ENCODE peak calls at places on chromosomes 1 and 21, in seven cellular contexts. One of them, this sample, is unnamed.

GRCh38 chr1:24386241-24386640 is 27.3 kb downstream of the STPG1 start:
- DNase-seq in aorta: no peak
- DNase-seq in neural progenitor cell: no peak
- DNase-seq in osteocyte: no peak
- DNase-seq in pons: no peak
- DNase-seq in lower lobe of right lung: no peak
- DNase-seq in fibroblast of mammary gland: no peak
- DNase-seq in this sample: peak; percentile 41

GRCh38 chr1:3015269-3015635 is 6.0 kb upstream of the ACTRT2 start:
- DNase-seq in fibroblast of mammary gland: no peak
- DNase-seq in pons: no peak
- DNase-seq in osteocyte: no peak
- DNase-seq in lower lobe of right lung: no peak
- DNase-seq in neural progenitor cell: no peak
- DNase-seq in aorta: peak; percentile 31
- DNase-seq in this sample: no peak

GRCh38 chr1:2298685-2299673 is 70.9 kb downstream of the SKI start:
- DNase-seq in pons: no peak
- DNase-seq in osteocyte: no peak
- DNase-seq in fibroblast of mammary gland: no peak
- DNase-seq in aorta: peak; percentile 76
- DNase-seq in lower lobe of right lung: peak; percentile 78
- DNase-seq in neural progenitor cell: no peak
- DNase-seq in this sample: no peak

GRCh38 chr1:235597867-235598553 is 51.6 kb downstream of the GNG4 start:
- DNase-seq in lower lobe of right lung: no peak
- DNase-seq in neural progenitor cell: peak; percentile 27
- DNase-seq in osteocyte: no peak
- DNase-seq in pons: no peak
- DNase-seq in fibroblast of mammary gland: peak; percentile 75
- DNase-seq in aorta: no peak
- DNase-seq in this sample: peak; percentile 30

GRCh38 chr21:39601194-39601940 is 11.4 kb upstream of the B3GALT5 start:
- DNase-seq in osteocyte: no peak
- DNase-seq in lower lobe of right lung: no peak
- DNase-seq in neural progenitor cell: no peak
- DNase-seq in fibroblast of mammary gland: no peak
- DNase-seq in aorta: no peak
- DNase-seq in pons: peak; percentile 26
- DNase-seq in this sample: no peak

GRCh38 chr1:113197662-113198330 is 124.8 kb downstream of the LRIG2 start:
- DNase-seq in lower lobe of right lung: no peak
- DNase-seq in neural progenitor cell: no peak
- DNase-seq in fibroblast of mammary gland: peak; percentile 24
- DNase-seq in pons: no peak
- DNase-seq in osteocyte: no peak
- DNase-seq in aorta: no peak
- DNase-seq in this sample: peak; percentile 68

GRCh38 chr1:185917646-185918045 is 183.5 kb downstream of the HMCN1 start:
- DNase-seq in neural progenitor cell: peak; percentile 56
- DNase-seq in lower lobe of right lung: no peak
- DNase-seq in fibroblast of mammary gland: peak; percentile 56
- DNase-seq in aorta: no peak
- DNase-seq in pons: no peak
- DNase-seq in osteocyte: no peak
- DNase-seq in this sample: peak; percentile 54

GRCh38 chr1:33714421-33714820 is 149.5 kb upstream of the HMGB4 start:
- DNase-seq in fibroblast of mammary gland: no peak
- DNase-seq in osteocyte: peak; percentile 77
- DNase-seq in neural progenitor cell: no peak
- DNase-seq in lower lobe of right lung: no peak
- DNase-seq in pons: no peak
- DNase-seq in aorta: no peak
- DNase-seq in this sample: no peak

GRCh38 chr1:39046811-39047210 is 20.7 kb downstream of the NDUFS5 start:
- DNase-seq in aorta: no peak
- DNase-seq in pons: no peak
- DNase-seq in osteocyte: no peak
- DNase-seq in lower lobe of right lung: peak; percentile 2
- DNase-seq in neural progenitor cell: no peak
- DNase-seq in fibroblast of mammary gland: peak; percentile 65
- DNase-seq in this sample: no peak

GRCh38 chr1:47942238-47942629 is 55.0 kb downstream of the TRABD2B start:
- DNase-seq in pons: no peak
- DNase-seq in neural progenitor cell: no peak
- DNase-seq in osteocyte: no peak
- DNase-seq in lower lobe of right lung: no peak
- DNase-seq in aorta: no peak
- DNase-seq in fibroblast of mammary gland: no peak
- DNase-seq in this sample: no peak

GRCh38 chr1:243712890-243713425 is 137.1 kb downstream of the AKT3 start:
- DNase-seq in pons: no peak
- DNase-seq in lower lobe of right lung: no peak
- DNase-seq in neural progenitor cell: no peak
- DNase-seq in osteocyte: no peak
- DNase-seq in aorta: no peak
- DNase-seq in fibroblast of mammary gland: peak; percentile 19
- DNase-seq in this sample: no peak

GRCh38 chr1:78871249-78871648 is 135.3 kb downstream of the ADGRL4 start:
- DNase-seq in aorta: no peak
- DNase-seq in pons: no peak
- DNase-seq in fibroblast of mammary gland: no peak
- DNase-seq in lower lobe of right lung: no peak
- DNase-seq in osteocyte: no peak
- DNase-seq in neural progenitor cell: no peak
- DNase-seq in this sample: no peak

GRCh38 chr1:3456964-3457909 is 2.8 kb downstream of the ARHGEF16 start:
- DNase-seq in pons: no peak
- DNase-seq in osteocyte: no peak
- DNase-seq in neural progenitor cell: no peak
- DNase-seq in lower lobe of right lung: no peak
- DNase-seq in fibroblast of mammary gland: no peak
- DNase-seq in aorta: peak; percentile 34
- DNase-seq in this sample: no peak

GRCh38 chr1:224343679-224344078 is 13.0 kb upstream of the CNIH4 start:
- DNase-seq in pons: no peak
- DNase-seq in fibroblast of mammary gland: no peak
- DNase-seq in osteocyte: no peak
- DNase-seq in aorta: no peak
- DNase-seq in neural progenitor cell: no peak
- DNase-seq in lower lobe of right lung: no peak
- DNase-seq in this sample: peak; percentile 14

GRCh38 chr1:180042994-180043622 is 88.5 kb downstream of the CEP350 start:
- DNase-seq in osteocyte: no peak
- DNase-seq in pons: no peak
- DNase-seq in fibroblast of mammary gland: peak; percentile 43
- DNase-seq in aorta: no peak
- DNase-seq in lower lobe of right lung: no peak
- DNase-seq in neural progenitor cell: no peak
- DNase-seq in this sample: no peak

GRCh38 chr1:9296850-9297249 is 4.2 kb downstream of the SPSB1 start:
- DNase-seq in aorta: no peak
- DNase-seq in lower lobe of right lung: no peak
- DNase-seq in pons: no peak
- DNase-seq in osteocyte: no peak
- DNase-seq in fibroblast of mammary gland: no peak
- DNase-seq in neural progenitor cell: no peak
- DNase-seq in this sample: no peak

GRCh38 chr1:36306210-36306901 is at the start of gene SH3D21:
- DNase-seq in lower lobe of right lung: peak; percentile 81
- DNase-seq in neural progenitor cell: peak; percentile 87
- DNase-seq in osteocyte: no peak
- DNase-seq in fibroblast of mammary gland: peak; percentile 28
- DNase-seq in pons: no peak
- DNase-seq in aorta: peak; percentile 66
- DNase-seq in this sample: no peak

GRCh38 chr1:164880199-164880598 is 321.2 kb downstream of the PBX1 start:
- DNase-seq in osteocyte: no peak
- DNase-seq in lower lobe of right lung: no peak
- DNase-seq in pons: no peak
- DNase-seq in fibroblast of mammary gland: no peak
- DNase-seq in aorta: no peak
- DNase-seq in neural progenitor cell: no peak
- DNase-seq in this sample: no peak

GRCh38 chr1:89465201-89465600 is 59.4 kb upstream of the LRRC8B start:
- DNase-seq in lower lobe of right lung: no peak
- DNase-seq in neural progenitor cell: no peak
- DNase-seq in aorta: no peak
- DNase-seq in fibroblast of mammary gland: no peak
- DNase-seq in pons: no peak
- DNase-seq in osteocyte: no peak
- DNase-seq in this sample: no peak

GRCh38 chr21:45467221-45467779 is 62.3 kb downstream of the COL18A1 start:
- DNase-seq in lower lobe of right lung: no peak
- DNase-seq in pons: no peak
- DNase-seq in aorta: peak; percentile 59
- DNase-seq in osteocyte: no peak
- DNase-seq in fibroblast of mammary gland: no peak
- DNase-seq in neural progenitor cell: no peak
- DNase-seq in this sample: no peak

GRCh38 chr1:1433804-1434130 is 1.7 kb upstream of the VWA1 start:
- DNase-seq in pons: no peak
- DNase-seq in aorta: no peak
- DNase-seq in lower lobe of right lung: no peak
- DNase-seq in osteocyte: no peak
- DNase-seq in neural progenitor cell: peak; percentile 45
- DNase-seq in fibroblast of mammary gland: peak; percentile 18
- DNase-seq in this sample: peak; percentile 62

GRCh38 chr1:21468597-21468996 is 28.7 kb downstream of the NBPF3 start:
- DNase-seq in fibroblast of mammary gland: peak; percentile 56
- DNase-seq in lower lobe of right lung: no peak
- DNase-seq in osteocyte: no peak
- DNase-seq in aorta: no peak
- DNase-seq in pons: no peak
- DNase-seq in neural progenitor cell: peak; percentile 59
- DNase-seq in this sample: peak; percentile 67

GRCh38 chr1:151995774-151996173 is 2.1 kb upstream of the S100A10 start:
- DNase-seq in aorta: no peak
- DNase-seq in fibroblast of mammary gland: peak; percentile 21
- DNase-seq in neural progenitor cell: no peak
- DNase-seq in osteocyte: no peak
- DNase-seq in lower lobe of right lung: no peak
- DNase-seq in pons: no peak
- DNase-seq in this sample: no peak

GRCh38 chr21:36661511-36662309 is 37.2 kb upstream of the SIM2 start:
- DNase-seq in neural progenitor cell: peak; percentile 62
- DNase-seq in osteocyte: no peak
- DNase-seq in lower lobe of right lung: no peak
- DNase-seq in fibroblast of mammary gland: peak; percentile 39
- DNase-seq in aorta: no peak
- DNase-seq in pons: peak; percentile 31
- DNase-seq in this sample: peak; percentile 50

GRCh38 chr1:1435911-1436633 is 582 bp downstream of the VWA1 start:
- DNase-seq in fibroblast of mammary gland: no peak
- DNase-seq in pons: no peak
- DNase-seq in osteocyte: no peak
- DNase-seq in aorta: no peak
- DNase-seq in neural progenitor cell: no peak
- DNase-seq in lower lobe of right lung: no peak
- DNase-seq in this sample: no peak

GRCh38 chr1:111559736-111560279 is 56.4 kb upstream of the ADORA3 start:
- DNase-seq in pons: no peak
- DNase-seq in lower lobe of right lung: no peak
- DNase-seq in aorta: no peak
- DNase-seq in osteocyte: no peak
- DNase-seq in neural progenitor cell: no peak
- DNase-seq in fibroblast of mammary gland: peak; percentile 75
- DNase-seq in this sample: no peak

GRCh38 chr1:186112280-186112679 is 262.8 kb downstream of the TPR start:
- DNase-seq in neural progenitor cell: no peak
- DNase-seq in fibroblast of mammary gland: no peak
- DNase-seq in aorta: no peak
- DNase-seq in osteocyte: no peak
- DNase-seq in pons: no peak
- DNase-seq in lower lobe of right lung: no peak
- DNase-seq in this sample: no peak

GRCh38 chr1:110258734-110259133 is 48.6 kb downstream of the KCNC4 start:
- DNase-seq in osteocyte: no peak
- DNase-seq in lower lobe of right lung: no peak
- DNase-seq in aorta: no peak
- DNase-seq in fibroblast of mammary gland: no peak
- DNase-seq in pons: no peak
- DNase-seq in neural progenitor cell: no peak
- DNase-seq in this sample: no peak

GRCh38 chr1:19682257-19682656 is 17.6 kb downstream of the HTR6 start:
- DNase-seq in pons: no peak
- DNase-seq in neural progenitor cell: no peak
- DNase-seq in osteocyte: no peak
- DNase-seq in fibroblast of mammary gland: peak; percentile 97
- DNase-seq in lower lobe of right lung: no peak
- DNase-seq in aorta: no peak
- DNase-seq in this sample: no peak

GRCh38 chr1:212452323-212453155 is 19.8 kb downstream of the NENF start:
- DNase-seq in osteocyte: no peak
- DNase-seq in pons: no peak
- DNase-seq in lower lobe of right lung: no peak
- DNase-seq in aorta: peak; percentile 89
- DNase-seq in fibroblast of mammary gland: peak; percentile 68
- DNase-seq in neural progenitor cell: no peak
- DNase-seq in this sample: no peak

GRCh38 chr1:117632269-117633067 is 26.6 kb downstream of the TENT5C start:
- DNase-seq in fibroblast of mammary gland: no peak
- DNase-seq in lower lobe of right lung: peak; percentile 60
- DNase-seq in pons: peak; percentile 7
- DNase-seq in neural progenitor cell: no peak
- DNase-seq in aorta: no peak
- DNase-seq in osteocyte: no peak
- DNase-seq in this sample: no peak

GRCh38 chr1:100184536-100184935 is 6.5 kb upstream of the LRRC39 start:
- DNase-seq in osteocyte: no peak
- DNase-seq in aorta: no peak
- DNase-seq in neural progenitor cell: peak; percentile 37
- DNase-seq in lower lobe of right lung: no peak
- DNase-seq in pons: no peak
- DNase-seq in fibroblast of mammary gland: no peak
- DNase-seq in this sample: no peak

GRCh38 chr1:164625004-164625617 is 66.1 kb downstream of the PBX1 start:
- DNase-seq in fibroblast of mammary gland: no peak
- DNase-seq in neural progenitor cell: no peak
- DNase-seq in osteocyte: no peak
- DNase-seq in lower lobe of right lung: no peak
- DNase-seq in pons: no peak
- DNase-seq in aorta: no peak
- DNase-seq in this sample: no peak

GRCh38 chr1:51241119-51241518 is 5.0 kb downstream of the RNF11 start:
- DNase-seq in osteocyte: no peak
- DNase-seq in lower lobe of right lung: no peak
- DNase-seq in neural progenitor cell: no peak
- DNase-seq in aorta: no peak
- DNase-seq in pons: no peak
- DNase-seq in fibroblast of mammary gland: no peak
- DNase-seq in this sample: no peak

GRCh38 chr1:161706483-161707347 is at the start of gene FCRLA:
- DNase-seq in aorta: no peak
- DNase-seq in pons: peak; percentile 33
- DNase-seq in osteocyte: peak; percentile 38
- DNase-seq in lower lobe of right lung: no peak
- DNase-seq in fibroblast of mammary gland: peak; percentile 98
- DNase-seq in neural progenitor cell: no peak
- DNase-seq in this sample: no peak